ENCODE peak calls at places on chromosome 20, in seven cellular contexts. B, D, S, M, O, Z and Q are unnamed samples.

GRCh38 chr20:1423625-1424106 is 30.8 kb upstream of the FKBP1A start:
- DNase-seq in B (no peak), D (peak; percentile 79), S (no peak), M (no peak), O (peak; percentile 24), Z (peak; percentile 34), Q (no peak)

GRCh38 chr20:64086801-64087200 is 2.6 kb upstream of the LKAAEAR1 start:
- DNase-seq in B (no peak), D (no peak), S (no peak), M (no peak), O (no peak), Z (no peak), Q (no peak)

GRCh38 chr20:24479595-24479994 is 10.2 kb downstream of the SYNDIG1 start:
- DNase-seq in B (no peak), D (no peak), S (no peak), M (no peak), O (no peak), Z (no peak), Q (no peak)

GRCh38 chr20:640674-641515 is 12.1 kb downstream of the SRXN1 start:
- DNase-seq in B (no peak), D (no peak), S (no peak), M (no peak), O (no peak), Z (no peak), Q (no peak)

GRCh38 chr20:33470866-33471265 is 19.0 kb upstream of the CBFA2T2 start:
- DNase-seq in B (no peak), D (no peak), S (no peak), M (no peak), O (no peak), Z (no peak), Q (no peak)

GRCh38 chr20:63177134-63177784 is 38.7 kb downstream of the YTHDF1 start:
- DNase-seq in B (no peak), D (no peak), S (no peak), M (no peak), O (no peak), Z (no peak), Q (no peak)

GRCh38 chr20:23149623-23150279 is 63.6 kb upstream of the CD93 start:
- DNase-seq in B (peak; percentile 1), D (no peak), S (no peak), M (no peak), O (no peak), Z (no peak), Q (no peak)

GRCh38 chr20:36808317-36809257 is 35.0 kb upstream of the DSN1 start:
- DNase-seq in B (peak; percentile 48), D (peak; percentile 92), S (peak; percentile 78), M (peak; percentile 37), O (peak; percentile 55), Z (peak; percentile 65), Q (peak; percentile 86)

GRCh38 chr20:31934968-31935764 is 16.7 kb downstream of the PDRG1 start:
- DNase-seq in B (no peak), D (no peak), S (no peak), M (no peak), O (no peak), Z (peak; percentile 48), Q (no peak)

GRCh38 chr20:52313335-52313963 is 121.9 kb upstream of the ZFP64 start:
- DNase-seq in B (no peak), D (peak; percentile 66), S (no peak), M (no peak), O (no peak), Z (no peak), Q (no peak)

GRCh38 chr20:54618412-54618811 is 143.0 kb downstream of the DOK5 start:
- DNase-seq in B (no peak), D (no peak), S (no peak), M (no peak), O (no peak), Z (no peak), Q (no peak)

GRCh38 chr20:3679749-3680700 is 1.8 kb downstream of the ADAM33 start:
- DNase-seq in B (no peak), D (peak; percentile 69), S (no peak), M (no peak), O (no peak), Z (no peak), Q (no peak)

DNA sequence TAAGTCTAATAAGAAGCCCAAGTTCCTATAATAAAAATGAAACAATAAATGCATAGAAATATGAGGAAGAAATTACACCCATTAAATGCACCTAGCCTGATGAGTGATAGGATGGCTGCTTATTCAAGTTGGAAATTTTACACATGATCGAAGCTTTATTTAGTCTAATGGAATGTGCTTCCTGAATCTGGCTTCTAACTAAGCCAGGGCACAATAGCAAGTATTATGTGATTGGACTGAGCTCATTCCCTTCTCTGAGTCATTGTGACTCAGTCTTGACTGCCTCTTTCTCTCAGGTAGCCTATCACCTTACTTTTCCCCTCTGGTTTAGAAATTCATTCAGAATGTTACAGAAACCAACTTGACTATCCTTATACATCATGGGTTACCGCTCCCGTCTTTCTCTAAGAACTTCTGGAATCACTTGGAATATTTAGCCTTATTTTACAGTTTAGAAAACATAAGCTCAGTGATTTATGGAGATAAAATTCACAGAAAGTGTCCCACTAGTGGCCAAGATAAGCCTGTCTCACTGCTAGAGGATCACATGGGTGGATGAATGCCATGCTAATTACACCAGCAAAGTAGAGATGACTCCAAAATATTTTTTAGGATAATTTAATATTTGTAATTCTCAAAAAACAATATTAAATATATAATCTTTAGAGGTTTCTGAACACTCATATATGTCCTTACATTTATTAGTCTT is 505.3 kb upstream of the JAG1 start:
- DNase-seq in B (no peak), D (peak; percentile 26), S (no peak), M (no peak), O (no peak), Z (no peak), Q (no peak)
- TF ChIP-seq CTCF in B (no peak), D (no peak), S (no peak), M (no peak), O (no peak), Z (no peak), Q (no peak)

GRCh38 chr20:47508228-47508752 is 6.6 kb downstream of the NCOA3 start:
- DNase-seq in B (no peak), D (no peak), S (no peak), M (no peak), O (no peak), Z (peak; percentile 42), Q (no peak)

GRCh38 chr20:47506850-47507249 is 5.2 kb downstream of the NCOA3 start:
- DNase-seq in B (no peak), D (no peak), S (no peak), M (no peak), O (no peak), Z (no peak), Q (no peak)

GRCh38 chr20:47509104-47509661 is 7.5 kb downstream of the NCOA3 start:
- DNase-seq in B (no peak), D (no peak), S (no peak), M (no peak), O (no peak), Z (no peak), Q (no peak)

GRCh38 chr20:47503685-47504084 is 2.0 kb downstream of the NCOA3 start:
- DNase-seq in B (no peak), D (no peak), S (no peak), M (no peak), O (no peak), Z (peak; percentile 49), Q (no peak)

GRCh38 chr20:47506335-47506734 is 4.6 kb downstream of the NCOA3 start:
- DNase-seq in B (no peak), D (no peak), S (no peak), M (no peak), O (no peak), Z (no peak), Q (no peak)
- TF ChIP-seq CTCF in B (no peak), D (no peak), S (no peak), M (no peak), O (no peak), Z (no peak), Q (no peak)

GRCh38 chr20:59403962-59404314 is 103.5 kb downstream of the EDN3 start:
- DNase-seq in B (no peak), D (no peak), S (no peak), M (no peak), O (no peak), Z (no peak), Q (no peak)
- TF ChIP-seq CTCF in B (peak; percentile 53), D (peak; percentile 7), S (no peak), M (no peak), O (peak; percentile 25), Z (peak; percentile 58), Q (no peak)

GRCh38 chr20:46309945-46310344 is 1.6 kb upstream of the CDH22 start:
- DNase-seq in B (no peak), D (no peak), S (no peak), M (no peak), O (no peak), Z (no peak), Q (no peak)

GRCh38 chr20:46307139-46307998 is 929 bp downstream of the CDH22 start:
- DNase-seq in B (peak; percentile 68), D (peak; percentile 50), S (peak; percentile 96), M (peak; percentile 58), O (peak; percentile 67), Z (peak; percentile 62), Q (peak; percentile 96)

GRCh38 chr20:46306743-46307138 is 1.6 kb downstream of the CDH22 start:
- DNase-seq in B (no peak), D (no peak), S (no peak), M (no peak), O (no peak), Z (no peak), Q (no peak)

GRCh38 chr20:46307999-46308257 is 370 bp downstream of the CDH22 start:
- DNase-seq in B (no peak), D (no peak), S (peak; percentile 67), M (no peak), O (no peak), Z (no peak), Q (peak; percentile 62)

GRCh38 chr20:46308258-46309157 is at the start of gene CDH22:
- DNase-seq in B (peak; percentile 70), D (peak; percentile 19), S (peak; percentile 80), M (peak; percentile 37), O (peak; percentile 29), Z (peak; percentile 20), Q (peak; percentile 76)
- TF ChIP-seq CTCF in B (peak; percentile 39), D (no peak), S (peak; percentile 23), M (peak; percentile 11), O (no peak), Z (peak; percentile 54), Q (no peak)

DNA sequence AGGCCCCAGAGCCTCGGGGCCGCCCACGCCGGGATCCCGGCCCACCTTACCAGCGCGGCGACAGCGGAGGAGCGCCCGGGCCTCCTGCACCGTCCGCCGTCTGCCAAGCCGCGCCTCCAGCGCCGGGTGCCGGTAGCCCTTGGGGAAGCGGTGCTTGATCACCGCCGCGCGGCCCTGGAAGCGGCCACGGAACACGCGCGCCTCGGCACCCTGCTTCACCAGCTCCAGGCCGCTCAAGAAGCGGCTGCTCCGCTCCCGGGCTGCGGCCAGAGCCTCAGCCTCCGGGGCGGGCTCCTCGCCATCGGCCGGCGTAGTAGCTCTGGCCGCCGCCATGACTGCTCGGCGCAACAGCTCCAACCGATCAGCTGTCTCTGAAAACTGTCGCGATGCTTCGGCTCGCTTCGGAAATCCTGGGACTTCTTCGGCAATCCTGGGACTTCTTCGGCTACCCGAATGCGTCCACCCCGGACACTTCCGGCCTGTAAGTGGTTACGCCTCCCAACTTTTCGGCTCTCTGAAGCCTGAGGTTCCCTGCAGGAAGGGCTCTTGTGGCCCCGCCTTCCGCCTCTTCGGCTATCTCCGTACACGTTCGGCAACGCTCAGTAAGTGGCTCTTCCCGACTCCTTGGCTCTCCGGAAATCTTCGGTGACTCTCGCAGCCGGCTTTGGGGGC is at the start of gene TP53RK:
- DNase-seq in B (peak; percentile 97), D (peak; percentile 100), S (peak; percentile 99), M (peak; percentile 99), O (peak; percentile 98), Z (peak; percentile 98), Q (peak; percentile 98)
- TF ChIP-seq CTCF in B (peak; percentile 49), D (no peak), S (no peak), M (peak; percentile 46), O (peak; percentile 28), Z (peak; percentile 20), Q (no peak)

GRCh38 chr20:53487453-53487852 is 106.2 kb downstream of the ZNF217 start:
- DNase-seq in B (no peak), D (no peak), S (no peak), M (no peak), O (no peak), Z (no peak), Q (no peak)
- TF ChIP-seq CTCF in B (no peak), D (no peak), S (no peak), M (no peak), O (no peak), Z (no peak), Q (no peak)